ENCODE peak calls at places on chromosomes 6 and 20, in four cellular contexts. W is PC-9, S is hepatocyte, C is PC-3. Q is an unnamed sample. For H3K9me2, the result is how much of the 10 kb centered on the place peaks cover.

GRCh38 chr20:38523697-38524096 is 51.1 kb downstream of the RALGAPB start:
- DNase-seq in W (no peak), S (no peak), C (peak), Q (peak)

GRCh38 chr6:20534906-20535305 is 649 bp downstream of the CDKAL1 start:
- DNase-seq in W (no peak), S (no peak), C (no peak), Q (peak)

GRCh38 chr6:71375676-71376075 is 87.1 kb downstream of the OGFRL1 start:
- DNase-seq in W (no peak), S (no peak), C (peak), Q (peak)

GRCh38 chr6:90098025-90098474 is 198.6 kb downstream of the BACH2 start:
- DNase-seq in W (no peak), S (peak), C (peak), Q (peak)

GRCh38 chr6:168026925-168027324 is 29.5 kb downstream of the KIF25 start:
- DNase-seq in W (no peak), S (no peak), C (no peak), Q (no peak)

GRCh38 chr6:36848658-36849441 is 9.6 kb upstream of the CPNE5 start:
- DNase-seq in W (peak), S (peak), C (no peak), Q (peak)

GRCh38 chr6:150894935-150895686 is 29.6 kb downstream of the MTHFD1L start:
- DNase-seq in W (peak), S (peak), C (peak), Q (peak)

GRCh38 chr6:30881987-30882763 is 2.1 kb upstream of the DDR1 start:
- DNase-seq in W (peak), S (peak), C (no peak), Q (peak)

GRCh38 chr20:36270744-36271638 is 34.7 kb downstream of the AAR2 start:
- DNase-seq in W (no peak), S (no peak), C (no peak), Q (no peak)

GRCh38 chr20:44460795-44461141 is 14.9 kb upstream of the TTPAL start:
- DNase-seq in W (peak), S (peak), C (peak), Q (peak)

GRCh38 chr6:44507014-44507413 is 119.5 kb downstream of the CDC5L start:
- DNase-seq in W (no peak), S (no peak), C (no peak), Q (no peak)

GRCh38 chr6:44504321-44504761 is 116.8 kb downstream of the CDC5L start:
- DNase-seq in W (no peak), S (no peak), C (no peak), Q (no peak)

GRCh38 chr6:44500074-44500473 is 112.6 kb downstream of the CDC5L start:
- DNase-seq in W (no peak), S (no peak), C (no peak), Q (no peak)

GRCh38 chr6:44505751-44506150 is 118.2 kb downstream of the CDC5L start:
- DNase-seq in W (no peak), S (no peak), C (no peak), Q (no peak)

GRCh38 chr6:44503471-44503870 is 116.0 kb downstream of the CDC5L start:
- DNase-seq in W (no peak), S (no peak), C (no peak), Q (no peak)
- H3K9me2 ChIP-seq in W (under half), S (under half), C (under half), Q (under half)

DNA sequence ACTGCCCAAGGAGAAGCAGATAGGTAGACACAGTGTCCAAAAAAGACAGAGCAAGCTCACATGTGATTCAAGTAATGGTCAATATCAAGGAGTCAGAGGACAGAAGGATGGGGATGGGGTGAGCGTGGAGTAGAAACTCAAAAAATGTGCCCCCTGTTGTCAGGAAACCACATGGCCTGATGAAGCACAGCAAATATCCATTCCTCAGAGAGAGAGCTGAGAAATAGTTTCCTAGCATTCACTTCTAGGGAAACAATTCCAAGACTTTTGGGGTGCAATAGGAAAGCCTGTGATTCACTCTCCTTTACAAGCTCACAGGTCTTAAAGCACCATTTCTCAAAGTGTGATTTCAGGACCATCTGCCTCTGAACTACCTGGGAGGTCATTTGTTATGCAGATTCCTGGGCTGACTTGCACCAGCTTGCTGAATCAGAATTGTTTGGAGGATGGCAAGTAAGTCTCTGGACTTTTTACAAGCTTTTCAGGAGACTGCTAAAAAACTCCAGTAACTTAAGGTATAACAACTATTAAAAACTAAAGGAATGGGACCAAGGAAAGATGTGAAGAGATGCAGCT is 432.8 kb downstream of the HDGFL1 start:
- DNase-seq in W (no peak), S (no peak), C (no peak), Q (no peak)
- H3K4me3 ChIP-seq in W (no peak), S (no peak), C (no peak), Q (no peak)

GRCh38 chr20:53711333-53712211 is 117.9 kb upstream of the ZNF217 start:
- DNase-seq in W (no peak), S (no peak), C (peak), Q (no peak)
- H3K9me2 ChIP-seq in W (under half), S (under half), C (under half), Q (under half)

GRCh38 chr6:41578714-41579610 is 32.8 kb downstream of the FOXP4 start:
- DNase-seq in W (no peak), S (no peak), C (peak), Q (no peak)
- H3K4me3 ChIP-seq in W (no peak), S (no peak), C (peak), Q (no peak)

GRCh38 chr6:170094686-170095272 is 196.1 kb downstream of the DLL1 start:
- DNase-seq in W (no peak), S (no peak), C (no peak), Q (no peak)

GRCh38 chr6:170093276-170093657 is 197.6 kb downstream of the DLL1 start:
- DNase-seq in W (no peak), S (no peak), C (no peak), Q (no peak)

GRCh38 chr6:170092826-170093225 is 198.1 kb downstream of the DLL1 start:
- DNase-seq in W (no peak), S (no peak), C (no peak), Q (no peak)

GRCh38 chr6:170095273-170095976 is 195.5 kb downstream of the DLL1 start:
- DNase-seq in W (no peak), S (no peak), C (no peak), Q (no peak)

GRCh38 chr6:170093658-170094596 is 197.0 kb downstream of the DLL1 start:
- DNase-seq in W (no peak), S (no peak), C (no peak), Q (no peak)
- H3K9me2 ChIP-seq in W (under half), S (under half), C (under half), Q (under half)